ENCODE peak calls at places on chromosome 12, in seven cellular contexts. A is activated T-helper 1 cell treated with anti-CD3 and anti-CD28 coated beads, Interleukin-2, amount 50 U/mL, for 16 hours; Y is NCI-H187 treated with DMSO at 0.1 percent for 48 hours; O is NCI-H1105; F is HT1080; M is stimulated activated naive CD8-positive, alpha-beta T cell treated with anti-CD3 and anti-CD28 coated beads, Interleukin-15, Interleukin-2, amounts not matched to agents 100 U/mL and 50 U/mL, for 24 hours; T is activated CD4-positive, alpha-beta T cell treated with anti-CD3 and anti-CD28 coated beads for 1 hour. U is an unnamed sample.

GRCh38 chr12:58159941-58160340 is 218.6 kb downstream of the ATP23 start:
- DNase-seq in A (no peak), Y (no peak), O (no peak), F (no peak), M (no peak), T (no peak), U (no peak)

GRCh38 chr12:66149702-66150398 is 19.3 kb upstream of the LLPH start:
- DNase-seq in A (no peak), Y (no peak), O (no peak), F (peak), M (no peak), T (no peak), U (no peak)

GRCh38 chr12:130868412-130868811 is 3.5 kb upstream of the RAN start:
- DNase-seq in A (no peak), Y (no peak), O (no peak), F (no peak), M (no peak), T (no peak), U (no peak)

GRCh38 chr12:93785262-93786010 is 108.3 kb downstream of the CRADD start:
- DNase-seq in A (no peak), Y (no peak), O (no peak), F (peak), M (peak), T (peak), U (peak)

GRCh38 chr12:5624873-5625272 is 193.0 kb downstream of the NTF3 start:
- DNase-seq in A (no peak), Y (no peak), O (no peak), F (no peak), M (no peak), T (no peak), U (no peak)

GRCh38 chr12:54479421-54479820 is 6.0 kb upstream of the GTSF1 start:
- DNase-seq in A (no peak), Y (no peak), O (no peak), F (no peak), M (no peak), T (no peak), U (no peak)

GRCh38 chr12:78457951-78458350 is 406.6 kb upstream of the SYT1 start:
- DNase-seq in A (no peak), Y (no peak), O (no peak), F (peak), M (no peak), T (no peak), U (no peak)

GRCh38 chr12:109033239-109034196 is 12.7 kb upstream of the SVOP start:
- DNase-seq in A (no peak), Y (peak), O (no peak), F (no peak), M (no peak), T (no peak), U (no peak)

GRCh38 chr12:131229426-131230339 is 276.0 kb downstream of the ADGRD1 start:
- DNase-seq in A (no peak), Y (no peak), O (no peak), F (no peak), M (no peak), T (no peak), U (no peak)

GRCh38 chr12:1530592-1531159 is 63.7 kb downstream of the FBXL14 start:
- DNase-seq in A (no peak), Y (no peak), O (no peak), F (no peak), M (no peak), T (no peak), U (no peak)

GRCh38 chr12:46524778-46525177 is 152.2 kb upstream of the SLC38A2 start:
- DNase-seq in A (no peak), Y (no peak), O (no peak), F (peak), M (no peak), T (no peak), U (no peak)

GRCh38 chr12:122726056-122726558 is 4.5 kb downstream of the HCAR1 start:
- DNase-seq in A (no peak), Y (no peak), O (no peak), F (peak), M (no peak), T (no peak), U (peak)

GRCh38 chr12:2453076-2453806 is 341.5 kb upstream of the FKBP4 start:
- DNase-seq in A (no peak), Y (no peak), O (no peak), F (no peak), M (no peak), T (no peak), U (no peak)

GRCh38 chr12:106861984-106862894 is 87.8 kb downstream of the RIC8B start:
- DNase-seq in A (no peak), Y (no peak), O (no peak), F (no peak), M (no peak), T (no peak), U (no peak)

GRCh38 chr12:70154087-70154486 is 89.1 kb upstream of the CNOT2 start:
- DNase-seq in A (no peak), Y (no peak), O (no peak), F (peak), M (no peak), T (no peak), U (no peak)

GRCh38 chr12:113052326-113052725 is 4.2 kb upstream of the DTX1 start:
- DNase-seq in A (no peak), Y (no peak), O (no peak), F (no peak), M (no peak), T (no peak), U (no peak)

GRCh38 chr12:78931466-78931990 is 67.0 kb downstream of the SYT1 start:
- DNase-seq in A (no peak), Y (no peak), O (no peak), F (no peak), M (no peak), T (no peak), U (no peak)

GRCh38 chr12:68240079-68240478 is 13.3 kb downstream of the IL22 start:
- DNase-seq in A (no peak), Y (no peak), O (no peak), F (peak), M (no peak), T (no peak), U (no peak)

GRCh38 chr12:102539651-102540553 is 59.5 kb upstream of the IGF1 start:
- DNase-seq in A (no peak), Y (no peak), O (no peak), F (peak), M (no peak), T (no peak), U (no peak)

GRCh38 chr12:123034865-123035264 is 54.4 kb downstream of the ARL6IP4 start:
- DNase-seq in A (no peak), Y (no peak), O (no peak), F (peak), M (peak), T (no peak), U (no peak)

GRCh38 chr12:121233628-121234020 is 23.7 kb downstream of the P2RX4 start:
- DNase-seq in A (no peak), Y (no peak), O (no peak), F (no peak), M (no peak), T (no peak), U (no peak)

GRCh38 chr12:92543359-92543758 is 159.4 kb upstream of the PLEKHG7 start:
- DNase-seq in A (no peak), Y (no peak), O (peak), F (no peak), M (no peak), T (no peak), U (no peak)

GRCh38 chr12:99498756-99499155 is 148.8 kb upstream of the GARIN6 start:
- DNase-seq in A (no peak), Y (no peak), O (no peak), F (peak), M (no peak), T (no peak), U (no peak)

GRCh38 chr12:78865297-78865955 is 852 bp downstream of the SYT1 start:
- DNase-seq in A (no peak), Y (peak), O (peak), F (no peak), M (no peak), T (no peak), U (no peak)

GRCh38 chr12:27975222-27976136 is 2.9 kb upstream of the PTHLH start:
- DNase-seq in A (no peak), Y (no peak), O (no peak), F (no peak), M (peak), T (no peak), U (no peak)

GRCh38 chr12:75487310-75487709 is 6.8 kb downstream of the GLIPR1 start:
- DNase-seq in A (no peak), Y (no peak), O (no peak), F (no peak), M (no peak), T (no peak), U (no peak)

GRCh38 chr12:113534555-113534954 is 62.9 kb upstream of the LHX5 start:
- DNase-seq in A (no peak), Y (no peak), O (no peak), F (no peak), M (no peak), T (no peak), U (no peak)

GRCh38 chr12:108371801-108372344 is 32.8 kb upstream of the CMKLR1 start:
- DNase-seq in A (no peak), Y (no peak), O (no peak), F (peak), M (no peak), T (no peak), U (no peak)

GRCh38 chr12:114213055-114213561 is 192.8 kb downstream of the TBX5 start:
- DNase-seq in A (no peak), Y (no peak), O (no peak), F (peak), M (no peak), T (no peak), U (no peak)

GRCh38 chr12:115811066-115811465 is 466.4 kb downstream of the MED13L start:
- DNase-seq in A (no peak), Y (no peak), O (no peak), F (no peak), M (no peak), T (no peak), U (no peak)

GRCh38 chr12:125382896-125383295 is 317.7 kb downstream of the AACS start:
- DNase-seq in A (no peak), Y (no peak), O (no peak), F (no peak), M (no peak), T (no peak), U (no peak)

GRCh38 chr12:46775796-46776195 is 50.0 kb downstream of the SLC38A4 start:
- DNase-seq in A (no peak), Y (no peak), O (no peak), F (no peak), M (no peak), T (no peak), U (no peak)

GRCh38 chr12:54412348-54412747 is 6.7 kb downstream of the ITGA5 start:
- DNase-seq in A (no peak), Y (no peak), O (no peak), F (no peak), M (no peak), T (no peak), U (no peak)

U was measured in activated naive CD4-positive, alpha-beta T cell treated with anti-CD3 and anti-CD28 coated beads, Interleukin-2, amount 10 ng/mL, durations not matched to agents 7 days and 5 days.